ENCODE peak calls at places on chromosomes 11 and 22, in six cellular contexts. S is A549, L is endothelial cell of umbilical vein, C is HepG2, U is GM12878, T is K562. O is an unnamed sample.

GRCh38 chr11:63503492-63503891 is 2.4 kb upstream of the LGALS12 start:
- DNase-seq in S (no peak), L (no peak), C (no peak), U (no peak), T (no peak), O (peak; percentile 92)

GRCh38 chr22:37485714-37486223 is 415 bp downstream of the MFNG start:
- DNase-seq in U (no peak), C (no peak), T (no peak), S (no peak), L (peak; percentile 27), O (no peak)

GRCh38 chr22:50260801-50261614 is 475 bp downstream of the MAPK12 start:
- DNase-seq in L (peak; percentile 54), U (no peak), S (no peak), C (no peak), T (peak; percentile 69), O (peak; percentile 76)

GRCh38 chr11:68962527-68963250 is 18.1 kb downstream of the MRGPRD start:
- DNase-seq in U (no peak), L (no peak), T (no peak), S (no peak), C (no peak), O (no peak)

GRCh38 chr11:36186340-36186739 is 102.9 kb downstream of the COMMD9 start:
- DNase-seq in T (no peak), C (no peak), L (no peak), U (no peak), S (no peak), O (no peak)

GRCh38 chr11:95888852-95889251 is 35.1 kb downstream of the MTMR2 start:
- DNase-seq in T (no peak), L (no peak), C (no peak), U (no peak), S (no peak), O (no peak)

GRCh38 chr11:100010393-100010792 is 676.7 kb upstream of the ARHGAP42 start:
- DNase-seq in T (no peak), L (no peak), C (no peak), U (no peak), S (no peak), O (peak; percentile 17)

GRCh38 chr11:1478544-1478943 is 8.0 kb downstream of the MOB2 start:
- DNase-seq in U (no peak), T (no peak), C (no peak), L (no peak), S (no peak), O (peak; percentile 85)

GRCh38 chr11:75371930-75372876 is 20.7 kb upstream of the ARRB1 start:
- DNase-seq in T (no peak), L (no peak), U (no peak), S (peak; percentile 73), C (peak; percentile 65), O (no peak)

GRCh38 chr11:65288706-65289536 is 25.7 kb upstream of the CDC42EP2 start:
- DNase-seq in L (no peak), T (no peak), C (no peak), U (no peak), S (no peak), O (no peak)

GRCh38 chr11:108592591-108593213 is 866 bp downstream of the EXPH5 start:
- DNase-seq in L (no peak), C (no peak), T (peak; percentile 62), U (no peak), S (no peak), O (peak; percentile 15)

GRCh38 chr11:12914401-12914912 is 94.7 kb upstream of the RASSF10 start:
- DNase-seq in C (no peak), T (peak; percentile 34), L (no peak), U (no peak), S (peak; percentile 63), O (peak; percentile 28)
- TF ChIP-seq MYC in C (no peak), T (no peak), L (no peak), U (no peak), S (no peak), O (no peak)

GRCh38 chr11:326592-326841 is 5.9 kb upstream of the IFITM3 start:
- DNase-seq in L (no peak), T (no peak), C (no peak), S (no peak), U (no peak), O (no peak)
- H3K4me3 ChIP-seq in L (no peak overlapping the region), T (peak overlapping the region; percentile 18), C (no peak overlapping the region), S (no peak overlapping the region), U (peak overlapping the region; percentile 56), O (no peak overlapping the region)

GRCh38 chr22:36252754-36253522 is at the start of gene APOL1:
- DNase-seq in T (peak; percentile 75), U (peak; percentile 62), C (peak; percentile 63), S (no peak), L (peak; percentile 69), O (peak; percentile 18)
- TF ChIP-seq MYC in T (no peak), U (no peak), C (no peak), S (no peak), L (no peak), O (no peak)

GRCh38 chr11:115919341-115920086 is 415.3 kb upstream of the CADM1 start:
- DNase-seq in S (peak; percentile 6), U (peak; percentile 91), L (no peak), T (no peak), C (no peak), O (peak; percentile 14)

GRCh38 chr11:115920087-115920461 is 415.9 kb upstream of the CADM1 start:
- DNase-seq in T (no peak), S (no peak), U (no peak), L (no peak), C (no peak), O (no peak)

GRCh38 chr11:115918579-115918978 is 414.4 kb upstream of the CADM1 start:
- DNase-seq in S (no peak), C (no peak), T (no peak), L (no peak), U (no peak), O (no peak)

GRCh38 chr11:115912484-115912945 is 408.3 kb upstream of the CADM1 start:
- DNase-seq in U (no peak), S (no peak), L (no peak), C (no peak), T (no peak), O (no peak)

GRCh38 chr11:115916596-115916995 is 412.4 kb upstream of the CADM1 start:
- DNase-seq in L (no peak), T (no peak), C (no peak), U (no peak), S (no peak), O (no peak)
- H3K4me3 ChIP-seq in L (no peak overlapping the region), T (no peak overlapping the region), C (no peak overlapping the region), U (no peak overlapping the region), S (no peak overlapping the region), O (no peak overlapping the region)

GRCh38 chr22:42271191-42271813 is 849 bp upstream of the TCF20 start:
- DNase-seq in L (no peak), S (no peak), C (no peak), T (no peak), U (no peak), O (no peak)

GRCh38 chr22:42270178-42270511 is 308 bp downstream of the TCF20 start:
- DNase-seq in U (no peak), S (no peak), L (peak; percentile 21), T (peak; percentile 51), C (no peak), O (peak; percentile 54)

GRCh38 chr22:42268852-42269406 is 1.5 kb downstream of the TCF20 start:
- DNase-seq in T (peak; percentile 38), U (no peak), C (no peak), S (no peak), L (peak; percentile 7), O (no peak)

GRCh38 chr22:42270512-42271190 is at the start of gene TCF20:
- DNase-seq in U (no peak), S (peak; percentile 74), C (peak; percentile 66), L (peak; percentile 56), T (peak; percentile 81), O (peak; percentile 83)

DNA sequence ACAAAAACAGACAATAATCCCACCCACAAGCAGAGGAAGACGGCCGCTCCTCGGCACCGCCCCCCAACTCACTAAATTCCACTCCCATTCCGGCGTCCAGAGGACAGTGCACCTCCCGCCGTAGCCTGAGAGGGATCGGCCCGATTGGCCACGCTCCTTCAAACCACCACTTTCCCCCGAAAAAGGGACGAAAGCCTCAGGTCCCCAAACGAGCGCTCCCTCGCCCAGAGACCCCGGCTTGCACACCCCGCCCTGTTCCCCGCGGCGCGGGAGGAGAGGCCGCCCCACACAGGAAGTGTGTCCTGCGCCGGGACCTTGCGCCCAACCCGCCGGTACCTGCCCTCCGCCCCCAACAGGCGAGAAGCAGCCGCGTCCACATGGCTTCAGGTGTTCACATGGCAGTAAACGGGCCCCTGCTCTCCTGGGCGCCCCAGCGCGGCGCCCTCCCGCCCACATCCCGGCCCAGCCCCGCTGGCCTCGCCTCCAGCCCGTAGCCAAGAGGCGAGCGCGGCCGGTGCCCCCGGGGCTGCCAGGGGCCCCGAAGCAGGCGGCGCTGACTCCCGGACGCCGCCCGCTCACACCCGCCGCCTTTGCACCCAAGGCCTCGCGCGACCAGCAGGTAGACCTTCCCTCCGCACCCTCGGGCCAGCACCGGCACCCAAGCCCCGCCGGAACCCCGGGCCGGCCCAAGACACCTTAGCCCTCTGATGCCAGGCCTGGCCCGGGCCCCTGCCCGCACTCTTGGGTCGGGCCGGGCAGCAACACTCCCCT is 861 bp downstream of the TCF20 start:
- DNase-seq in S (peak; percentile 68), T (peak; percentile 72), U (no peak), L (peak; percentile 28), C (peak; percentile 67), O (peak; percentile 71)
- TF ChIP-seq MYC in S (peak; percentile 83), T (peak; percentile 87), U (peak; percentile 61), L (no peak), C (peak; percentile 98), O (no peak)

DNA sequence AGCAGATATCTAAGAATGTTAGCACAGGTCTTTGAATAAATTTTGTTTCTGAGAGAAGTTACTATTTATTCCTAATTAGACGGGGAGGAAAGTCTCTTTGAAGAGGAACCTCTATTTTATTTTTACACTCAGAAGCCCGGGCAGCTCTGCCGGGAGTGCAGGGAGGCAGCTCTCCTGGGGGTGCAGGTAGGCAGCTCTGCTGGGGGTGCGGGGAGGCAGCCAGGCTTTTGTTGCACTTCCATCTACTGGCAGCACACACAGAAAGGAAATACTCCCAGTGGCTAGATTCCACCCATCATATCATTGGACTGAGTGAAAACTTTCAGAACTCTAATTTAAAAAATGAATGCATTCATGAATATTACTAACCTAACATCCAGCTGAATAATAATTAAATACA is 24.6 kb downstream of the OR10A6 start:
- DNase-seq in L (no peak), U (no peak), C (no peak), S (no peak), T (no peak), O (no peak)
- H3K4me3 ChIP-seq in L (no peak overlapping the region), U (no peak overlapping the region), C (no peak overlapping the region), S (no peak overlapping the region), T (no peak overlapping the region), O (no peak overlapping the region)

GRCh38 chr11:21965221-21965620 is 227.7 kb upstream of the ANO5 start:
- DNase-seq in T (no peak), U (no peak), S (no peak), L (no peak), C (no peak), O (no peak)
- TF ChIP-seq MYC in T (no peak), U (no peak), S (no peak), L (no peak), C (no peak), O (no peak)